ENCODE peak calls at places on chromosomes 1 and 21, in five cellular contexts. K is LoVo, U is globus pallidus, M is stomach, D is ELR. I is an unnamed sample.

GRCh38 chr1:184189361-184189760 is 137.8 kb downstream of the TSEN15 start:
- DNase-seq in K (no peak), U (no peak), M (no peak), D (no peak), I (no peak)

GRCh38 chr1:205576805-205577761 is 54.7 kb downstream of the ELK4 start:
- DNase-seq in K (no peak), U (no peak), M (peak), D (no peak), I (no peak)

GRCh38 chr1:27145934-27146354 is 9.0 kb downstream of the SLC9A1 start:
- DNase-seq in K (no peak), U (no peak), M (no peak), D (peak), I (peak)

GRCh38 chr1:196271212-196271947 is 336.9 kb downstream of the KCNT2 start:
- DNase-seq in K (no peak), U (no peak), M (no peak), D (no peak), I (no peak)

GRCh38 chr1:52253421-52253820 is 111.5 kb downstream of the ZFYVE9 start:
- DNase-seq in K (no peak), U (no peak), M (no peak), D (no peak), I (no peak)

GRCh38 chr1:6445062-6445763 is 20.6 kb downstream of the ESPN start:
- DNase-seq in K (peak), U (no peak), M (peak), D (peak), I (no peak)

GRCh38 chr1:156844102-156844501 is 14.8 kb downstream of the INSRR start:
- DNase-seq in K (no peak), U (no peak), M (no peak), D (no peak), I (no peak)

GRCh38 chr1:204814146-204814884 is 56.3 kb upstream of the NFASC start:
- DNase-seq in K (no peak), U (no peak), M (no peak), D (no peak), I (no peak)

GRCh38 chr1:213381572-213382084 is 330.6 kb downstream of the RPS6KC1 start:
- DNase-seq in K (no peak), U (no peak), M (peak), D (no peak), I (no peak)

GRCh38 chr1:202131956-202132821 is 9.5 kb downstream of the GPR37L1 start:
- DNase-seq in K (no peak), U (peak), M (peak), D (no peak), I (peak)

GRCh38 chr1:66434096-66434495 is 99.9 kb upstream of the SGIP1 start:
- DNase-seq in K (no peak), U (no peak), M (no peak), D (peak), I (no peak)

GRCh38 chr1:229342902-229343587 is at the start of gene CCSAP:
- DNase-seq in K (peak), U (peak), M (peak), D (peak), I (peak)

GRCh38 chr1:195332102-195332501 is 1276.1 kb downstream of the KCNT2 start:
- DNase-seq in K (no peak), U (no peak), M (no peak), D (no peak), I (no peak)

GRCh38 chr21:36184561-36184960 is 27.9 kb downstream of the DOP1B start:
- DNase-seq in K (no peak), U (no peak), M (no peak), D (no peak), I (peak)

GRCh38 chr1:180909462-180909976 is 3.2 kb upstream of the KIAA1614 start:
- DNase-seq in K (no peak), U (no peak), M (no peak), D (no peak), I (no peak)

GRCh38 chr1:23167353-23168078 is 1.1 kb downstream of the LUZP1 start:
- DNase-seq in K (peak), U (no peak), M (peak), D (peak), I (peak)

GRCh38 chr1:179876289-179876715 is 1.3 kb downstream of the TOR1AIP2 start:
- DNase-seq in K (peak), U (no peak), M (no peak), D (peak), I (no peak)

GRCh38 chr1:204222006-204222872 is 8.5 kb upstream of the GOLT1A start:
- DNase-seq in K (no peak), U (no peak), M (peak), D (no peak), I (no peak)

GRCh38 chr1:50851466-50851865 is 108.6 kb downstream of the FAF1 start:
- DNase-seq in K (no peak), U (no peak), M (no peak), D (no peak), I (no peak)

GRCh38 chr1:228863776-228864175 is 128.5 kb downstream of the RHOU start:
- DNase-seq in K (no peak), U (no peak), M (no peak), D (no peak), I (no peak)

GRCh38 chr1:906532-907420 is 16.9 kb upstream of the SAMD11 start:
- DNase-seq in K (no peak), U (no peak), M (peak), D (peak), I (peak)

GRCh38 chr1:237901284-237901870 is 10.7 kb upstream of the ZP4 start:
- DNase-seq in K (peak), U (peak), M (no peak), D (peak), I (no peak)

GRCh38 chr1:29501227-29501976 is 265.1 kb downstream of the PTPRU start:
- DNase-seq in K (no peak), U (no peak), M (no peak), D (no peak), I (no peak)

GRCh38 chr1:201850053-201850397 is 21.1 kb downstream of the IPO9 start:
- DNase-seq in K (no peak), U (no peak), M (no peak), D (peak), I (no peak)

GRCh38 chr1:115492019-115492595 is 149.7 kb upstream of the VANGL1 start:
- DNase-seq in K (no peak), U (no peak), M (no peak), D (no peak), I (no peak)

GRCh38 chr1:231091853-231092301 is 51.8 kb upstream of the FAM89A start:
- DNase-seq in K (peak), U (no peak), M (peak), D (peak), I (no peak)

GRCh38 chr21:34826818-34827217 is 158.0 kb downstream of the CLIC6 start:
- DNase-seq in K (no peak), U (peak), M (no peak), D (no peak), I (no peak)

GRCh38 chr21:42299324-42300044 is 15.7 kb downstream of the TFF3 start:
- DNase-seq in K (peak), U (no peak), M (no peak), D (no peak), I (peak)

GRCh38 chr1:216600730-216601426 is 122.4 kb downstream of the ESRRG start:
- DNase-seq in K (peak), U (peak), M (peak), D (peak), I (peak)

GRCh38 chr1:118077331-118078055 is 107.5 kb downstream of the SPAG17 start:
- DNase-seq in K (peak), U (no peak), M (no peak), D (peak), I (no peak)

GRCh38 chr1:45319761-45320160 is 6.9 kb upstream of the HPDL start:
- DNase-seq in K (no peak), U (no peak), M (no peak), D (no peak), I (no peak)

GRCh38 chr21:41614456-41615010 is 106.6 kb upstream of the TMPRSS2 start:
- DNase-seq in K (no peak), U (no peak), M (no peak), D (no peak), I (no peak)

GRCh38 chr1:52920791-52921291 is 699 bp downstream of the ECHDC2 start:
- DNase-seq in K (no peak), U (peak), M (peak), D (peak), I (no peak)

GRCh38 chr1:169128565-169128964 is 22.1 kb downstream of the ATP1B1 start:
- DNase-seq in K (no peak), U (no peak), M (no peak), D (no peak), I (no peak)

GRCh38 chr1:61591316-61591715 is 133.6 kb downstream of the TM2D1 start:
- DNase-seq in K (no peak), U (no peak), M (no peak), D (no peak), I (no peak)

GRCh38 chr1:1291611-1292441 is 11.6 kb downstream of the SCNN1D start:
- DNase-seq in K (peak), U (no peak), M (peak), D (peak), I (peak)

GRCh38 chr1:161300478-161300877 is 9.3 kb downstream of the MPZ start:
- DNase-seq in K (no peak), U (no peak), M (no peak), D (no peak), I (no peak)

GRCh38 chr1:19744335-19744743 is 55.4 kb downstream of the TMCO4 start:
- DNase-seq in K (no peak), U (no peak), M (no peak), D (no peak), I (no peak)

I was measured in head of caudate nucleus.